ENCODE peak calls at places on chromosomes 16 and 17, in seven cellular contexts. T is CD8-positive, alpha-beta T cell; M is stimulated activated CD4-positive, alpha-beta T cell treated with anti-CD3 and anti-CD28 coated beads, Interleukin-4, amount 100 ng/mL, for 4 hours; O is Ammon's horn; V is T47D; W is PC-9; U is mammary epithelial cell. L is an unnamed sample.

GRCh38 chr16:83110221-83110768 is 483.5 kb downstream of the CDH13 start:
- DNase-seq in V (no peak), W (no peak), U (no peak), O (no peak), T (no peak), M (no peak), L (no peak)

GRCh38 chr17:45692661-45693060 is 91.5 kb upstream of the CRHR1 start:
- DNase-seq in O (no peak), V (no peak), T (no peak), W (no peak), M (no peak), U (no peak), L (no peak)

GRCh38 chr17:75552847-75553552 is 27.5 kb downstream of the LLGL2 start:
- DNase-seq in M (no peak), V (no peak), W (no peak), T (no peak), U (no peak), O (no peak), L (no peak)

GRCh38 chr17:32102697-32103096 is 39.6 kb upstream of the RHOT1 start:
- DNase-seq in O (no peak), V (no peak), T (no peak), M (no peak), W (no peak), U (no peak), L (no peak)

GRCh38 chr17:76866774-76867577 is 1.2 kb upstream of the MGAT5B start:
- DNase-seq in O (no peak), M (no peak), T (no peak), V (no peak), W (no peak), U (peak), L (no peak)

GRCh38 chr17:13784466-13784865 is 182.7 kb upstream of the HS3ST3A1 start:
- DNase-seq in M (no peak), U (no peak), T (no peak), V (no peak), W (no peak), O (no peak), L (no peak)

GRCh38 chr16:87465306-87465705 is 27.5 kb downstream of the ZCCHC14 start:
- DNase-seq in U (peak), M (no peak), T (no peak), W (peak), O (peak), V (no peak), L (no peak)

GRCh38 chr16:89004209-89004831 is 27.3 kb upstream of the CBFA2T3 start:
- DNase-seq in T (no peak), V (no peak), W (no peak), O (peak), M (no peak), U (no peak), L (no peak)